ENCODE peak calls at places on chromosomes 16 and 17, in seven cellular contexts. H is retina, S is SW480, L is A549, P is NCI-H226, R is neural progenitor cell, C is AG09319. M is an unnamed sample.

GRCh38 chr17:33056392-33057146 is 64.9 kb downstream of the SPACA3 start:
- DNase-seq in L (no peak), C (no peak), R (no peak), H (peak; percentile 60), S (no peak), P (no peak), M (no peak)

GRCh38 chr17:8991514-8992285 is 26.2 kb upstream of the PIK3R5 start:
- DNase-seq in L (peak; percentile 62), P (no peak), H (peak; percentile 46), C (peak; percentile 39), R (peak; percentile 89), S (peak; percentile 34), M (peak; percentile 38)

GRCh38 chr17:20084621-20085282 is 75.6 kb downstream of the SPECC1 start:
- DNase-seq in R (no peak), S (no peak), P (no peak), H (no peak), L (no peak), C (no peak), M (no peak)

GRCh38 chr17:75808905-75809621 is 24.5 kb downstream of the UNK start:
- DNase-seq in L (no peak), S (no peak), H (peak; percentile 43), P (no peak), C (peak; percentile 37), R (no peak), M (peak; percentile 81)

GRCh38 chr17:511833-512251 is 159.2 kb upstream of the RPH3AL start:
- DNase-seq in L (no peak), R (no peak), S (no peak), C (no peak), P (no peak), H (no peak), M (no peak)

GRCh38 chr17:14336418-14336817 is 35.5 kb downstream of the HS3ST3B1 start:
- DNase-seq in P (no peak), L (no peak), R (no peak), H (no peak), C (no peak), S (no peak), M (no peak)

GRCh38 chr16:85872666-85873561 is 26.0 kb upstream of the IRF8 start:
- DNase-seq in C (no peak), H (no peak), S (no peak), R (no peak), L (no peak), P (no peak), M (no peak)

GRCh38 chr16:6482861-6483530 is 849.6 kb upstream of the RBFOX1 start:
- DNase-seq in H (peak; percentile 69), C (no peak), R (no peak), L (no peak), S (no peak), P (no peak), M (no peak)

GRCh38 chr17:3603119-3603869 is 5.9 kb downstream of the TRPV1 start:
- DNase-seq in L (no peak), R (no peak), S (no peak), C (peak; percentile 30), P (no peak), H (no peak), M (no peak)

GRCh38 chr16:88582912-88583575 is 12.8 kb downstream of the ZC3H18 start:
- DNase-seq in P (no peak), C (no peak), S (no peak), H (no peak), R (no peak), L (no peak), M (no peak)

GRCh38 chr16:30769379-30770089 is 7.4 kb downstream of the RNF40 start:
- DNase-seq in R (no peak), C (no peak), S (no peak), L (no peak), H (no peak), P (no peak), M (no peak)

GRCh38 chr17:82603981-82604448 is 44.2 kb downstream of the WDR45B start:
- DNase-seq in L (no peak), R (no peak), S (no peak), H (no peak), C (no peak), P (no peak), M (peak; percentile 12)

GRCh38 chr16:54526916-54527315 is 240.3 kb upstream of the IRX3 start:
- DNase-seq in P (no peak), C (no peak), L (no peak), H (no peak), S (no peak), R (no peak), M (no peak)

GRCh38 chr17:61251939-61252865 is 147.4 kb upstream of the TBX2 start:
- DNase-seq in P (no peak), S (no peak), L (no peak), H (no peak), R (no peak), C (peak; percentile 99), M (peak; percentile 78)